ENCODE peak calls at places on chromosomes 16 and 17, in six cellular contexts. W is mucosa of descending colon; T is CD8-positive, alpha-beta memory T cell; E is anterior cingulate cortex; V is NCI-H446 treated with DMSO at 0.1 percent for 48 hours; X is A549. P is an unnamed sample.

GRCh38 chr17:8991514-8992285 is 26.2 kb upstream of the PIK3R5 start:
- DNase-seq in E (no peak), T (peak; percentile 45), V (no peak), X (peak; percentile 62), W (no peak), P (no peak)

GRCh38 chr16:30526137-30526822 is at the start of gene ZNF768:
- DNase-seq in V (no peak), E (peak; percentile 83), X (peak; percentile 44), T (peak; percentile 41), W (peak; percentile 81), P (peak; percentile 65)

GRCh38 chr17:30290077-30290476 is 1.7 kb downstream of the BLMH start:
- DNase-seq in E (no peak), X (no peak), V (no peak), T (no peak), W (no peak), P (no peak)

GRCh38 chr17:44112284-44113280 is 10.9 kb downstream of the HDAC5 start:
- DNase-seq in X (no peak), T (no peak), W (no peak), V (no peak), E (no peak), P (peak; percentile 85)

GRCh38 chr17:81396722-81397313 is 1.6 kb downstream of the BAHCC1 start:
- DNase-seq in X (peak; percentile 55), W (no peak), V (peak; percentile 61), E (no peak), T (peak; percentile 26), P (peak; percentile 81)

GRCh38 chr16:1458336-1458976 is 14.1 kb upstream of the CCDC154 start:
- DNase-seq in E (no peak), T (no peak), V (no peak), X (no peak), W (no peak), P (no peak)

GRCh38 chr17:1179635-1180433 is at the start of gene ABR:
- DNase-seq in X (peak; percentile 54), E (peak; percentile 73), W (peak; percentile 71), T (peak; percentile 64), V (no peak), P (peak; percentile 74)

GRCh38 chr17:15890279-15890892 is 54.5 kb upstream of the ADORA2B start:
- DNase-seq in E (no peak), V (no peak), T (no peak), W (no peak), X (no peak), P (no peak)

GRCh38 chr16:10594312-10594950 is 14.0 kb upstream of the EMP2 start:
- DNase-seq in T (no peak), X (no peak), V (no peak), E (no peak), W (peak; percentile 95), P (no peak)

GRCh38 chr17:43392397-43392796 is 6.4 kb upstream of the ARL4D start:
- DNase-seq in X (no peak), W (no peak), E (no peak), T (no peak), V (no peak), P (no peak)